ENCODE peak calls at places on chromosomes 11 and 22, in eight cellular contexts. P is sigmoid colon, Y is GM23338, D is SK-N-SH, H is stomach, M is suprapubic skin, A is HCT116, B is spleen. G is an unnamed sample.

GRCh38 chr11:65719887-65720236 is 736 bp downstream of the RNASEH2C start:
- DNase-seq in P (no peak), Y (no peak), D (no peak), H (no peak), M (no peak), A (no peak), B (no peak), G (no peak)

GRCh38 chr11:16893456-16894076 is 120.6 kb downstream of the PLEKHA7 start:
- DNase-seq in P (no peak), Y (peak; percentile 68), D (no peak), H (no peak), M (no peak), A (no peak), B (no peak), G (no peak)

GRCh38 chr11:70005107-70005818 is 72.9 kb upstream of the ANO1 start:
- DNase-seq in P (no peak), Y (no peak), D (no peak), H (no peak), M (no peak), A (no peak), B (no peak), G (no peak)

GRCh38 chr11:26286472-26287066 is 45.4 kb upstream of the ANO3 start:
- DNase-seq in P (no peak), Y (peak; percentile 67), D (peak; percentile 47), H (no peak), M (no peak), A (no peak), B (no peak), G (no peak)

GRCh38 chr22:40044870-40045834 is 50.4 kb downstream of the FAM83F start:
- DNase-seq in P (peak; percentile 72), Y (peak; percentile 79), D (peak; percentile 68), H (peak; percentile 56), M (no peak), A (no peak), B (peak; percentile 97), G (no peak)

GRCh38 chr11:13462928-13463778 is at the start of gene BTBD10:
- DNase-seq in P (peak; percentile 96), Y (peak; percentile 96), D (peak; percentile 93), H (peak; percentile 94), M (peak; percentile 95), A (peak; percentile 83), B (peak; percentile 98), G (peak; percentile 96)

GRCh38 chr11:128477811-128478210 is 109.5 kb downstream of the ETS1 start:
- DNase-seq in P (no peak), Y (no peak), D (no peak), H (no peak), M (no peak), A (no peak), B (no peak), G (no peak)

GRCh38 chr11:1735271-1735670 is 15.1 kb downstream of the IFITM10 start:
- DNase-seq in P (no peak), Y (no peak), D (no peak), H (no peak), M (no peak), A (no peak), B (peak; percentile 38), G (no peak)

GRCh38 chr22:44437493-44438015 is 60.5 kb downstream of the RTL6 start:
- DNase-seq in P (peak; percentile 25), Y (no peak), D (no peak), H (no peak), M (no peak), A (no peak), B (peak; percentile 66), G (no peak)

GRCh38 chr22:36922097-36922608 is 8.7 kb downstream of the CSF2RB start:
- DNase-seq in P (no peak), Y (peak; percentile 52), D (no peak), H (no peak), M (no peak), A (no peak), B (peak; percentile 76), G (no peak)

GRCh38 chr11:27100534-27100933 is 59.9 kb downstream of the BBOX1 start:
- DNase-seq in P (no peak), Y (no peak), D (no peak), H (no peak), M (no peak), A (no peak), B (no peak), G (no peak)

GRCh38 chr11:120775986-120776682 is 247.8 kb upstream of the TBCEL start:
- DNase-seq in P (no peak), Y (peak; percentile 75), D (no peak), H (no peak), M (no peak), A (no peak), B (no peak), G (peak; percentile 81)

GRCh38 chr11:123238297-123238696 is 43.2 kb upstream of the CLMP start:
- DNase-seq in P (peak; percentile 81), Y (no peak), D (no peak), H (no peak), M (peak; percentile 86), A (no peak), B (no peak), G (peak; percentile 93)

GRCh38 chr11:19920982-19921381 is 208.3 kb downstream of the NAV2 start:
- DNase-seq in P (no peak), Y (no peak), D (no peak), H (no peak), M (no peak), A (no peak), B (no peak), G (no peak)

GRCh38 chr22:28002863-28003565 is 84.0 kb upstream of the PITPNB start:
- DNase-seq in P (no peak), Y (no peak), D (no peak), H (no peak), M (no peak), A (no peak), B (no peak), G (no peak)

GRCh38 chr11:2305862-2306823 is 4.3 kb downstream of the TSPAN32 start:
- DNase-seq in P (peak; percentile 97), Y (no peak), D (peak; percentile 46), H (peak; percentile 25), M (peak; percentile 81), A (no peak), B (peak; percentile 86), G (no peak)

GRCh38 chr11:130218501-130218900 is 58.9 kb downstream of the ST14 start:
- DNase-seq in P (no peak), Y (no peak), D (no peak), H (peak; percentile 22), M (no peak), A (no peak), B (no peak), G (peak; percentile 80)

GRCh38 chr11:69471329-69472052 is 10.0 kb upstream of the LINC01488 start:
- DNase-seq in P (no peak), Y (peak; percentile 37), D (no peak), H (no peak), M (no peak), A (no peak), B (peak; percentile 54), G (no peak)

GRCh38 chr22:41203118-41203517 is 2.0 kb upstream of the L3MBTL2 start:
- DNase-seq in P (no peak), Y (no peak), D (no peak), H (no peak), M (no peak), A (no peak), B (no peak), G (no peak)

GRCh38 chr22:44344407-44344806 is 31.7 kb upstream of the SHISAL1 start:
- DNase-seq in P (peak; percentile 60), Y (no peak), D (no peak), H (no peak), M (no peak), A (no peak), B (no peak), G (no peak)

GRCh38 chr11:70680781-70681281 is 282.5 kb downstream of the CTTN start:
- DNase-seq in P (no peak), Y (no peak), D (no peak), H (no peak), M (no peak), A (no peak), B (peak; percentile 59), G (no peak)

GRCh38 chr11:1536065-1536843 is 35.8 kb downstream of the DUSP8 start:
- DNase-seq in P (no peak), Y (no peak), D (no peak), H (no peak), M (no peak), A (no peak), B (no peak), G (no peak)

GRCh38 chr11:2721163-2721935 is 21.6 kb upstream of the KCNQ1OT1 start:
- DNase-seq in P (no peak), Y (peak; percentile 33), D (no peak), H (no peak), M (no peak), A (no peak), B (no peak), G (no peak)

GRCh38 chr11:96242191-96242845 is 100.7 kb downstream of the MAML2 start:
- DNase-seq in P (no peak), Y (no peak), D (no peak), H (no peak), M (no peak), A (no peak), B (no peak), G (no peak)
- TF ChIP-seq POLR2AphosphoS5 in P (peak; percentile 36), Y (no peak), D (no peak), H (no peak), M (no peak), A (no peak), B (no peak), G (peak; percentile 11)

GRCh38 chr11:67286621-67287333 is 2.3 kb upstream of the ANKRD13D start:
- DNase-seq in P (peak; percentile 74), Y (peak; percentile 40), D (no peak), H (no peak), M (no peak), A (no peak), B (peak; percentile 91), G (no peak)
- H3K36me3 ChIP-seq in P (peaks cover 56% of the 10 kb centered on the region), Y (peaks cover 7% of the 10 kb centered on the region), D (peaks cover 3% of the 10 kb centered on the region), H (peaks cover 64% of the 10 kb centered on the region), M (peaks cover 59% of the 10 kb centered on the region), A (peaks cover 20% of the 10 kb centered on the region), B (no peaks in the 10 kb centered on the region), G (peaks cover 58% of the 10 kb centered on the region)

GRCh38 chr11:73528877-73529530 is 68.9 kb downstream of the FAM168A start:
- DNase-seq in P (no peak), Y (peak; percentile 42), D (no peak), H (no peak), M (no peak), A (no peak), B (no peak), G (no peak)
- H3K4me3 ChIP-seq in P (peak overlapping the region; percentile 28), Y (peak overlapping the region; percentile 24), D (no peak overlapping the region), H (peak overlapping the region; percentile 27), M (peak overlapping the region; percentile 37), A (no peak overlapping the region), B (peak overlapping the region; percentile 22), G (peak overlapping the region; percentile 45)

DNA sequence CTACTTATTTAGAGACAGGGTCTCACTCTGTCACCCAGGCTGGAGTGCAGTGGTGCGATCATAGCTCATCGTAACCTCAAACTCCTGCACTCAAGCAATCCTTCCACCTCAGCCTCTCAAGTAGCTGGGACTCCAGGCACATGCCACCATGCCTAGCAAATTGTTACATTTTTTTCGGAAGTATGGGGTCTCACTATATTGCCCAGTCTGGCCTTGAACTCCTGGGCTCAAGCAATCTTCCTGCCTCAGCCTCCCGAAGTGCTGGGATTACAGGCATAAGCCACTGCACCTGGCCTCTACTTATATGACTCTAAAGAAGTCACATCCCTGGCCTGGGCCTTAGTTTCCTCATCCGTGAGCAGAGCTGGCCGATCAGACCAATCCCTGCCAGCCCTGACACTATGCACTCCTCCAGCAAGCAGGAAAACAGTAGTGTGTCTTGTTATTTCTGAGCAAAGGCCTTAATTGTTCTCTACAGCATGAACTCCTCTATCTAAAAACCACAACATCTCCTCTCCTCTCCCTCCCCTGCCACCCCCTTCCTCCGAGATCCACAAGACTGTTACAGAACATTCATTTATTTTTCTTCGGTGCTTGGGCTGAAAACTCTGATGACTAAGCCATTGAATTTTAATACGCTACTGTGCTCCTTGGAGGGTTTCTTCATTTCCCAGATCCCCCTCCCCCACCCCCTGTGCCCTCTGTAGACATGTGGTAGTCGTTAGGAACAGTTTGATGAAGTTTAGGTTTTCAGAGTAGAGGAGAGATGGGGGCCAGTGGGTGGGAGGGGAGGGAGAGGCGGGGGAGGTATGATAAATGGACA is 91.5 kb downstream of the ABTB2 start:
- DNase-seq in P (peak; percentile 76), Y (no peak), D (no peak), H (no peak), M (no peak), A (no peak), B (no peak), G (no peak)
- TF ChIP-seq POLR2AphosphoS5 in P (peak; percentile 12), Y (no peak), D (peak; percentile 66), H (no peak), M (no peak), A (no peak), B (no peak), G (no peak)

G was measured in esophagus muscularis mucosa.